ENCODE peak calls at places on chromosomes 3 and 15, in eight cellular contexts. One of them, this sample, is unnamed. For H3K4me1, the result is how much of the 10 kb centered on the place peaks cover.

GRCh38 chr3:8482960-8483665 is 18.5 kb upstream of the LMCD1 start:
- DNase-seq in NT2/D1: no peak
- DNase-seq in lung: peak
- DNase-seq in upper lobe of right lung: no peak
- DNase-seq in endothelial cell of umbilical vein: peak
- DNase-seq in right atrium auricular region: peak
- DNase-seq in sigmoid colon: peak
- DNase-seq in fibroblast of lung: peak
- DNase-seq in this sample: no peak

GRCh38 chr3:197154-197855 is 742 bp downstream of the CHL1 start:
- DNase-seq in NT2/D1: no peak
- DNase-seq in lung: no peak
- DNase-seq in upper lobe of right lung: peak
- DNase-seq in endothelial cell of umbilical vein: no peak
- DNase-seq in right atrium auricular region: no peak
- DNase-seq in sigmoid colon: peak
- DNase-seq in fibroblast of lung: no peak
- DNase-seq in this sample: no peak

GRCh38 chr15:39411102-39411989 is 169.5 kb upstream of the THBS1 start:
- DNase-seq in NT2/D1: no peak
- DNase-seq in lung: no peak
- DNase-seq in upper lobe of right lung: no peak
- DNase-seq in endothelial cell of umbilical vein: no peak
- DNase-seq in right atrium auricular region: no peak
- DNase-seq in sigmoid colon: no peak
- DNase-seq in fibroblast of lung: no peak
- DNase-seq in this sample: no peak

GRCh38 chr3:71226565-71227281 is 356.8 kb downstream of the FOXP1 start:
- DNase-seq in NT2/D1: no peak
- DNase-seq in lung: no peak
- DNase-seq in upper lobe of right lung: no peak
- DNase-seq in endothelial cell of umbilical vein: no peak
- DNase-seq in right atrium auricular region: no peak
- DNase-seq in sigmoid colon: no peak
- DNase-seq in fibroblast of lung: peak
- DNase-seq in this sample: no peak

GRCh38 chr3:37779289-37780152 is 82.2 kb upstream of the CTDSPL start:
- DNase-seq in NT2/D1: peak
- DNase-seq in lung: peak
- DNase-seq in upper lobe of right lung: no peak
- DNase-seq in endothelial cell of umbilical vein: peak
- DNase-seq in right atrium auricular region: no peak
- DNase-seq in sigmoid colon: no peak
- DNase-seq in fibroblast of lung: peak
- DNase-seq in this sample: peak

GRCh38 chr3:113128386-113129015 is 82.9 kb upstream of the BOC start:
- DNase-seq in NT2/D1: no peak
- DNase-seq in lung: no peak
- DNase-seq in upper lobe of right lung: no peak
- DNase-seq in endothelial cell of umbilical vein: no peak
- DNase-seq in right atrium auricular region: no peak
- DNase-seq in sigmoid colon: no peak
- DNase-seq in fibroblast of lung: no peak
- DNase-seq in this sample: no peak

GRCh38 chr3:54550216-54550977 is 377.5 kb downstream of the LRTM1 start:
- DNase-seq in NT2/D1: no peak
- DNase-seq in lung: no peak
- DNase-seq in upper lobe of right lung: no peak
- DNase-seq in endothelial cell of umbilical vein: no peak
- DNase-seq in right atrium auricular region: no peak
- DNase-seq in sigmoid colon: no peak
- DNase-seq in fibroblast of lung: no peak
- DNase-seq in this sample: no peak

GRCh38 chr3:100335137-100335833 is 728 bp downstream of the NIT2 start:
- DNase-seq in NT2/D1: peak
- DNase-seq in lung: no peak
- DNase-seq in upper lobe of right lung: no peak
- DNase-seq in endothelial cell of umbilical vein: peak
- DNase-seq in right atrium auricular region: no peak
- DNase-seq in sigmoid colon: no peak
- DNase-seq in fibroblast of lung: peak
- DNase-seq in this sample: peak

GRCh38 chr15:101501703-101502373 is 12.3 kb upstream of the PCSK6 start:
- DNase-seq in NT2/D1: no peak
- DNase-seq in lung: peak
- DNase-seq in upper lobe of right lung: no peak
- DNase-seq in endothelial cell of umbilical vein: peak
- DNase-seq in right atrium auricular region: peak
- DNase-seq in sigmoid colon: no peak
- DNase-seq in fibroblast of lung: no peak
- DNase-seq in this sample: peak

GRCh38 chr15:77376770-77377169 is 43.1 kb downstream of the PEAK1 start:
- DNase-seq in NT2/D1: no peak
- DNase-seq in lung: no peak
- DNase-seq in upper lobe of right lung: no peak
- DNase-seq in endothelial cell of umbilical vein: no peak
- DNase-seq in right atrium auricular region: no peak
- DNase-seq in sigmoid colon: no peak
- DNase-seq in fibroblast of lung: no peak
- DNase-seq in this sample: no peak

GRCh38 chr15:67097424-67097823 is 32.0 kb downstream of the SMAD3 start:
- DNase-seq in NT2/D1: no peak
- DNase-seq in lung: no peak
- DNase-seq in upper lobe of right lung: no peak
- DNase-seq in endothelial cell of umbilical vein: no peak
- DNase-seq in right atrium auricular region: no peak
- DNase-seq in sigmoid colon: no peak
- DNase-seq in fibroblast of lung: no peak
- DNase-seq in this sample: no peak

GRCh38 chr3:177385831-177386301 is 188.6 kb upstream of the TBL1XR1 start:
- DNase-seq in NT2/D1: no peak
- DNase-seq in lung: no peak
- DNase-seq in upper lobe of right lung: no peak
- DNase-seq in endothelial cell of umbilical vein: peak
- DNase-seq in right atrium auricular region: no peak
- DNase-seq in sigmoid colon: no peak
- DNase-seq in fibroblast of lung: peak
- DNase-seq in this sample: no peak

DNA sequence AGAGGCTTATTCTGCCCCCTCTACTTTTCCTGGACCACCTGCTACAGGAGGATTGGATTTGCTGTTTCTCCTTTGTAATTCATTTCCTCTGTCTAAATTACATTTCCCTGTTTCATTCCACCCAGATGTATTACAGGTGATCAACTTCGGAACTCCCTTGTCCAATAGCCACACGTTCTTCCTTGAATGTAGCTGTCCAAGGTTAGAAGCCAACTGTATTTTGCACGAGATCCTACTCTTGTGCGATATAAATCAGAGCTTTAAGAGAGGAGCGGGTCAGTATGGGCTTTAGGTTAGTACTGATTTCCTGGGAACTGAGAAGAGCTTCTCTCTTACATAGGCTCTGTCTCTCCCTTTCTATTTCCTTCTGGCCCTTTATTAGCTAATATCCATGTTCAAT is 20.5 kb downstream of the GJD2 start:
- DNase-seq in NT2/D1: no peak
- DNase-seq in lung: no peak
- DNase-seq in upper lobe of right lung: no peak
- DNase-seq in endothelial cell of umbilical vein: no peak
- DNase-seq in right atrium auricular region: no peak
- DNase-seq in sigmoid colon: no peak
- DNase-seq in fibroblast of lung: no peak
- DNase-seq in this sample: no peak
- H3K4me1 ChIP-seq in NT2/D1: under half
- H3K4me1 ChIP-seq in lung: under half
- H3K4me1 ChIP-seq in upper lobe of right lung: under half
- H3K4me1 ChIP-seq in endothelial cell of umbilical vein: under half
- H3K4me1 ChIP-seq in right atrium auricular region: under half
- H3K4me1 ChIP-seq in sigmoid colon: under half
- H3K4me1 ChIP-seq in fibroblast of lung: under half
- H3K4me1 ChIP-seq in this sample: under half

GRCh38 chr3:159796744-159797143 is 191.9 kb upstream of the IL12A start:
- DNase-seq in NT2/D1: no peak
- DNase-seq in lung: no peak
- DNase-seq in upper lobe of right lung: no peak
- DNase-seq in endothelial cell of umbilical vein: peak
- DNase-seq in right atrium auricular region: no peak
- DNase-seq in sigmoid colon: no peak
- DNase-seq in fibroblast of lung: peak
- DNase-seq in this sample: peak

GRCh38 chr3:159797771-159798170 is 190.9 kb upstream of the IL12A start:
- DNase-seq in NT2/D1: no peak
- DNase-seq in lung: no peak
- DNase-seq in upper lobe of right lung: no peak
- DNase-seq in endothelial cell of umbilical vein: peak
- DNase-seq in right atrium auricular region: no peak
- DNase-seq in sigmoid colon: no peak
- DNase-seq in fibroblast of lung: no peak
- DNase-seq in this sample: no peak

GRCh38 chr3:159796226-159796625 is 192.4 kb upstream of the IL12A start:
- DNase-seq in NT2/D1: no peak
- DNase-seq in lung: no peak
- DNase-seq in upper lobe of right lung: no peak
- DNase-seq in endothelial cell of umbilical vein: no peak
- DNase-seq in right atrium auricular region: no peak
- DNase-seq in sigmoid colon: peak
- DNase-seq in fibroblast of lung: no peak
- DNase-seq in this sample: no peak

GRCh38 chr3:159795776-159796175 is 192.9 kb upstream of the IL12A start:
- DNase-seq in NT2/D1: no peak
- DNase-seq in lung: no peak
- DNase-seq in upper lobe of right lung: no peak
- DNase-seq in endothelial cell of umbilical vein: no peak
- DNase-seq in right atrium auricular region: no peak
- DNase-seq in sigmoid colon: no peak
- DNase-seq in fibroblast of lung: no peak
- DNase-seq in this sample: no peak

GRCh38 chr3:159795050-159795449 is 193.6 kb upstream of the IL12A start:
- DNase-seq in NT2/D1: no peak
- DNase-seq in lung: no peak
- DNase-seq in upper lobe of right lung: no peak
- DNase-seq in endothelial cell of umbilical vein: no peak
- DNase-seq in right atrium auricular region: no peak
- DNase-seq in sigmoid colon: peak
- DNase-seq in fibroblast of lung: no peak
- DNase-seq in this sample: no peak
- H3K4me3 ChIP-seq in NT2/D1: no peak
- H3K4me3 ChIP-seq in lung: no peak
- H3K4me3 ChIP-seq in upper lobe of right lung: no peak
- H3K4me3 ChIP-seq in endothelial cell of umbilical vein: no peak
- H3K4me3 ChIP-seq in right atrium auricular region: no peak
- H3K4me3 ChIP-seq in sigmoid colon: no peak
- H3K4me3 ChIP-seq in fibroblast of lung: no peak
- H3K4me3 ChIP-seq in this sample: no peak

DNA sequence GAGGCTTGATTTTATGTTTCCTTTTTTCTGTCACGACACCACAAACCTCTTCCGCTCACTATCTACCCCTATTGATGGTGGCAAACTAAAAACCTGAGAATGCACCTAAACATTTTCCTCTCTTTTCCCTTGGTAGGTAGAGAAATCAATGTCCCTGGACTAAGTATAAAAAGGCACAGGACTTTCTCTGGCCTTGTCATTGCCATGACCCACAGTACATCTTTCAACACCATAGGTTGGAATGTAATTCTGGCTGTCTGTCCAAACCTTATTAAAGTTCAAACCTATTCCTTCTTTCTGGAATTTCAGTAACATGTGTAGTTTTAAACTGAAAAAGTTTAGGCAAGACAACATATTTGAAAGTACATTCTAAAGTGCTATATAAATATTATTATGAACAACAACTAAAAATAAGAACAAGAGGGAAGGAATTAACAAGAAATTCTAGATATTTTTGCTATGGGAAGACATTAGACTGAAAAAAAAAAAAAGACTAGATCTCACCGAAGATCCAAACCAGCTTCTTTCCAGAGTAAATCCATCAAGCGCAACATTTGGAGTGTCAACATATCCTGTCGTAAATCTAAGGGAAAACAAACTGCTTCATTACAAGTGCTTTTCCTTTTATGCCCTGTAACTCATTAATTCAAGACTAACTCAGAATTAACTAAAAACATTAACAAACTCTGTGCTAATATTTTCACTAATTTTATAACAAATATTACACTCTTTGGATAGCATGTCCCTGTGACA is 73.1 kb downstream of the FAIM start:
- DNase-seq in NT2/D1: no peak
- DNase-seq in lung: no peak
- DNase-seq in upper lobe of right lung: no peak
- DNase-seq in endothelial cell of umbilical vein: peak
- DNase-seq in right atrium auricular region: no peak
- DNase-seq in sigmoid colon: no peak
- DNase-seq in fibroblast of lung: no peak
- DNase-seq in this sample: no peak
- H3K4me1 ChIP-seq in NT2/D1: under half
- H3K4me1 ChIP-seq in lung: under half
- H3K4me1 ChIP-seq in upper lobe of right lung: under half
- H3K4me1 ChIP-seq in endothelial cell of umbilical vein: under half
- H3K4me1 ChIP-seq in right atrium auricular region: under half
- H3K4me1 ChIP-seq in sigmoid colon: under half
- H3K4me1 ChIP-seq in fibroblast of lung: under half
- H3K4me1 ChIP-seq in this sample: under half

GRCh38 chr3:69542265-69543079 is 156.6 kb upstream of the FRMD4B start:
- DNase-seq in NT2/D1: peak
- DNase-seq in lung: no peak
- DNase-seq in upper lobe of right lung: peak
- DNase-seq in endothelial cell of umbilical vein: no peak
- DNase-seq in right atrium auricular region: no peak
- DNase-seq in sigmoid colon: no peak
- DNase-seq in fibroblast of lung: peak
- DNase-seq in this sample: no peak

GRCh38 chr3:69536306-69537020 is 150.6 kb upstream of the FRMD4B start:
- DNase-seq in NT2/D1: no peak
- DNase-seq in lung: no peak
- DNase-seq in upper lobe of right lung: no peak
- DNase-seq in endothelial cell of umbilical vein: no peak
- DNase-seq in right atrium auricular region: no peak
- DNase-seq in sigmoid colon: no peak
- DNase-seq in fibroblast of lung: no peak
- DNase-seq in this sample: no peak

GRCh38 chr3:69541823-69542264 is 156.0 kb upstream of the FRMD4B start:
- DNase-seq in NT2/D1: peak
- DNase-seq in lung: no peak
- DNase-seq in upper lobe of right lung: peak
- DNase-seq in endothelial cell of umbilical vein: no peak
- DNase-seq in right atrium auricular region: no peak
- DNase-seq in sigmoid colon: no peak
- DNase-seq in fibroblast of lung: peak
- DNase-seq in this sample: no peak

GRCh38 chr3:69543080-69543429 is 157.2 kb upstream of the FRMD4B start:
- DNase-seq in NT2/D1: no peak
- DNase-seq in lung: no peak
- DNase-seq in upper lobe of right lung: no peak
- DNase-seq in endothelial cell of umbilical vein: no peak
- DNase-seq in right atrium auricular region: no peak
- DNase-seq in sigmoid colon: no peak
- DNase-seq in fibroblast of lung: no peak
- DNase-seq in this sample: no peak

DNA sequence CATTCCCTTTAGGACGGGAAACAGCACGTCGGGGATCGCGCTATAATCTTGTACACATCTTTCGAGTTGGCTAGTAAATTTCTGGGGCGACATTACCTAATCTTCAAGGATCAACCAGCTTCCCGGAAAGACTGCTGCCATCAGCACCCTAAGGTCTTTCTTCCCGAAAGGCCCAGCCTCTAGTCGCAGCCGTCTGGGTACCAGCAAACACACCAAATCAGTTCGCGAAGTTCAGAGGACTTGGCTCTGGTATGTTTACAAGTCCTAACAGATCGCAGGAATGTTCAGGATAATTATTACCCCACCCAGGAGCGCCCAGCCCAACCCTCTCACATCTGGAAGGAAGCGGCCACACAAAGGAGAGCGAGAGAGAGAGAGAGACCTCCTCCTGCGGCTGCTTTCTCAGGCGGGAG is 155.2 kb upstream of the FRMD4B start:
- DNase-seq in NT2/D1: peak
- DNase-seq in lung: no peak
- DNase-seq in upper lobe of right lung: no peak
- DNase-seq in endothelial cell of umbilical vein: no peak
- DNase-seq in right atrium auricular region: no peak
- DNase-seq in sigmoid colon: no peak
- DNase-seq in fibroblast of lung: peak
- DNase-seq in this sample: peak
- H3K4me3 ChIP-seq in NT2/D1: peak
- H3K4me3 ChIP-seq in lung: peak
- H3K4me3 ChIP-seq in upper lobe of right lung: peak
- H3K4me3 ChIP-seq in endothelial cell of umbilical vein: no peak
- H3K4me3 ChIP-seq in right atrium auricular region: peak
- H3K4me3 ChIP-seq in sigmoid colon: no peak
- H3K4me3 ChIP-seq in fibroblast of lung: no peak
- H3K4me3 ChIP-seq in this sample: peak

This sample was measured in HAP-1.